ENCODE peak calls at places on chromosomes 5 and 9, in nine cellular contexts. One of them, this sample, is unnamed.

GRCh38 chr5:154174091-154174490 is 16.4 kb upstream of the GALNT10 start:
- DNase-seq in stimulated activated CD8-positive, alpha-beta memory T cell treated with anti-CD3 and anti-CD28 coated beads, Interleukin-2, amount 100 ng/mL, for 1 hour: no peak
- DNase-seq in pancreas: no peak
- DNase-seq in dorsolateral prefrontal cortex: no peak
- DNase-seq in KBM-7: no peak
- DNase-seq in HTR-8/SVneo: no peak
- DNase-seq in C1 segment of cervical spinal cord: no peak
- DNase-seq in activated naive CD8-positive, alpha-beta T cell treated with anti-CD3 and anti-CD28 coated beads, Interleukin-2, amount 10 ng/mL, durations not matched to agents 7 days and 5 days: no peak
- DNase-seq in germinal center: no peak
- DNase-seq in this sample: no peak

GRCh38 chr5:134227259-134227658 is 1.4 kb upstream of the PPP2CA start:
- DNase-seq in stimulated activated CD8-positive, alpha-beta memory T cell treated with anti-CD3 and anti-CD28 coated beads, Interleukin-2, amount 100 ng/mL, for 1 hour: no peak
- DNase-seq in pancreas: peak; percentile 33
- DNase-seq in dorsolateral prefrontal cortex: peak; percentile 43
- DNase-seq in KBM-7: peak; percentile 10
- DNase-seq in HTR-8/SVneo: no peak
- DNase-seq in C1 segment of cervical spinal cord: peak; percentile 90
- DNase-seq in activated naive CD8-positive, alpha-beta T cell treated with anti-CD3 and anti-CD28 coated beads, Interleukin-2, amount 10 ng/mL, durations not matched to agents 7 days and 5 days: no peak
- DNase-seq in germinal center: no peak
- DNase-seq in this sample: no peak

GRCh38 chr5:132747064-132747692 is at the start of gene CCNI2:
- DNase-seq in stimulated activated CD8-positive, alpha-beta memory T cell treated with anti-CD3 and anti-CD28 coated beads, Interleukin-2, amount 100 ng/mL, for 1 hour: peak; percentile 29
- DNase-seq in pancreas: peak; percentile 51
- DNase-seq in dorsolateral prefrontal cortex: no peak
- DNase-seq in KBM-7: no peak
- DNase-seq in HTR-8/SVneo: peak; percentile 23
- DNase-seq in C1 segment of cervical spinal cord: no peak
- DNase-seq in activated naive CD8-positive, alpha-beta T cell treated with anti-CD3 and anti-CD28 coated beads, Interleukin-2, amount 10 ng/mL, durations not matched to agents 7 days and 5 days: peak; percentile 80
- DNase-seq in germinal center: peak; percentile 72
- DNase-seq in this sample: no peak

GRCh38 chr5:132263548-132264261 is 6.2 kb downstream of the PDLIM4 start:
- DNase-seq in stimulated activated CD8-positive, alpha-beta memory T cell treated with anti-CD3 and anti-CD28 coated beads, Interleukin-2, amount 100 ng/mL, for 1 hour: no peak
- DNase-seq in pancreas: no peak
- DNase-seq in dorsolateral prefrontal cortex: no peak
- DNase-seq in KBM-7: no peak
- DNase-seq in HTR-8/SVneo: peak; percentile 79
- DNase-seq in C1 segment of cervical spinal cord: no peak
- DNase-seq in activated naive CD8-positive, alpha-beta T cell treated with anti-CD3 and anti-CD28 coated beads, Interleukin-2, amount 10 ng/mL, durations not matched to agents 7 days and 5 days: no peak
- DNase-seq in germinal center: no peak
- DNase-seq in this sample: no peak

GRCh38 chr9:91037511-91038482 is 236.2 kb downstream of the SYK start:
- DNase-seq in stimulated activated CD8-positive, alpha-beta memory T cell treated with anti-CD3 and anti-CD28 coated beads, Interleukin-2, amount 100 ng/mL, for 1 hour: no peak
- DNase-seq in pancreas: peak; percentile 68
- DNase-seq in dorsolateral prefrontal cortex: no peak
- DNase-seq in KBM-7: no peak
- DNase-seq in HTR-8/SVneo: peak; percentile 45
- DNase-seq in C1 segment of cervical spinal cord: no peak
- DNase-seq in activated naive CD8-positive, alpha-beta T cell treated with anti-CD3 and anti-CD28 coated beads, Interleukin-2, amount 10 ng/mL, durations not matched to agents 7 days and 5 days: no peak
- DNase-seq in germinal center: peak; percentile 40
- DNase-seq in this sample: no peak

GRCh38 chr5:142881727-142882126 is 111.5 kb downstream of the ARHGAP26 start:
- DNase-seq in stimulated activated CD8-positive, alpha-beta memory T cell treated with anti-CD3 and anti-CD28 coated beads, Interleukin-2, amount 100 ng/mL, for 1 hour: no peak
- DNase-seq in pancreas: no peak
- DNase-seq in dorsolateral prefrontal cortex: no peak
- DNase-seq in KBM-7: no peak
- DNase-seq in HTR-8/SVneo: no peak
- DNase-seq in C1 segment of cervical spinal cord: no peak
- DNase-seq in activated naive CD8-positive, alpha-beta T cell treated with anti-CD3 and anti-CD28 coated beads, Interleukin-2, amount 10 ng/mL, durations not matched to agents 7 days and 5 days: no peak
- DNase-seq in germinal center: no peak
- DNase-seq in this sample: no peak

GRCh38 chr9:503331-503730 is 288.7 kb downstream of the DOCK8 start:
- DNase-seq in stimulated activated CD8-positive, alpha-beta memory T cell treated with anti-CD3 and anti-CD28 coated beads, Interleukin-2, amount 100 ng/mL, for 1 hour: no peak
- DNase-seq in pancreas: no peak
- DNase-seq in dorsolateral prefrontal cortex: no peak
- DNase-seq in KBM-7: no peak
- DNase-seq in HTR-8/SVneo: no peak
- DNase-seq in C1 segment of cervical spinal cord: no peak
- DNase-seq in activated naive CD8-positive, alpha-beta T cell treated with anti-CD3 and anti-CD28 coated beads, Interleukin-2, amount 10 ng/mL, durations not matched to agents 7 days and 5 days: no peak
- DNase-seq in germinal center: no peak
- DNase-seq in this sample: no peak

GRCh38 chr5:141877478-141878185 is 578 bp downstream of the PCDH1 start:
- DNase-seq in stimulated activated CD8-positive, alpha-beta memory T cell treated with anti-CD3 and anti-CD28 coated beads, Interleukin-2, amount 100 ng/mL, for 1 hour: no peak
- DNase-seq in pancreas: peak; percentile 57
- DNase-seq in dorsolateral prefrontal cortex: peak; percentile 50
- DNase-seq in KBM-7: peak; percentile 24
- DNase-seq in HTR-8/SVneo: no peak
- DNase-seq in C1 segment of cervical spinal cord: peak; percentile 57
- DNase-seq in activated naive CD8-positive, alpha-beta T cell treated with anti-CD3 and anti-CD28 coated beads, Interleukin-2, amount 10 ng/mL, durations not matched to agents 7 days and 5 days: no peak
- DNase-seq in germinal center: no peak
- DNase-seq in this sample: no peak

GRCh38 chr9:129394920-129395279 is 216.8 kb upstream of the IER5L start:
- DNase-seq in stimulated activated CD8-positive, alpha-beta memory T cell treated with anti-CD3 and anti-CD28 coated beads, Interleukin-2, amount 100 ng/mL, for 1 hour: no peak
- DNase-seq in pancreas: no peak
- DNase-seq in dorsolateral prefrontal cortex: no peak
- DNase-seq in KBM-7: no peak
- DNase-seq in HTR-8/SVneo: no peak
- DNase-seq in C1 segment of cervical spinal cord: no peak
- DNase-seq in activated naive CD8-positive, alpha-beta T cell treated with anti-CD3 and anti-CD28 coated beads, Interleukin-2, amount 10 ng/mL, durations not matched to agents 7 days and 5 days: no peak
- DNase-seq in germinal center: no peak
- DNase-seq in this sample: no peak

GRCh38 chr9:78725565-78725964 is 428.6 kb downstream of the PSAT1 start:
- DNase-seq in stimulated activated CD8-positive, alpha-beta memory T cell treated with anti-CD3 and anti-CD28 coated beads, Interleukin-2, amount 100 ng/mL, for 1 hour: no peak
- DNase-seq in pancreas: no peak
- DNase-seq in dorsolateral prefrontal cortex: no peak
- DNase-seq in KBM-7: no peak
- DNase-seq in HTR-8/SVneo: no peak
- DNase-seq in C1 segment of cervical spinal cord: no peak
- DNase-seq in activated naive CD8-positive, alpha-beta T cell treated with anti-CD3 and anti-CD28 coated beads, Interleukin-2, amount 10 ng/mL, durations not matched to agents 7 days and 5 days: no peak
- DNase-seq in germinal center: no peak
- DNase-seq in this sample: no peak

GRCh38 chr9:134372621-134373267 is 46.5 kb downstream of the RXRA start:
- DNase-seq in stimulated activated CD8-positive, alpha-beta memory T cell treated with anti-CD3 and anti-CD28 coated beads, Interleukin-2, amount 100 ng/mL, for 1 hour: no peak
- DNase-seq in pancreas: no peak
- DNase-seq in dorsolateral prefrontal cortex: no peak
- DNase-seq in KBM-7: no peak
- DNase-seq in HTR-8/SVneo: no peak
- DNase-seq in C1 segment of cervical spinal cord: no peak
- DNase-seq in activated naive CD8-positive, alpha-beta T cell treated with anti-CD3 and anti-CD28 coated beads, Interleukin-2, amount 10 ng/mL, durations not matched to agents 7 days and 5 days: no peak
- DNase-seq in germinal center: no peak
- DNase-seq in this sample: no peak

GRCh38 chr9:134720796-134721195 is 79.2 kb downstream of the COL5A1 start:
- DNase-seq in stimulated activated CD8-positive, alpha-beta memory T cell treated with anti-CD3 and anti-CD28 coated beads, Interleukin-2, amount 100 ng/mL, for 1 hour: no peak
- DNase-seq in pancreas: no peak
- DNase-seq in dorsolateral prefrontal cortex: no peak
- DNase-seq in KBM-7: no peak
- DNase-seq in HTR-8/SVneo: no peak
- DNase-seq in C1 segment of cervical spinal cord: no peak
- DNase-seq in activated naive CD8-positive, alpha-beta T cell treated with anti-CD3 and anti-CD28 coated beads, Interleukin-2, amount 10 ng/mL, durations not matched to agents 7 days and 5 days: no peak
- DNase-seq in germinal center: no peak
- DNase-seq in this sample: no peak

GRCh38 chr5:31124906-31125305 is 68.6 kb upstream of the CDH6 start:
- DNase-seq in stimulated activated CD8-positive, alpha-beta memory T cell treated with anti-CD3 and anti-CD28 coated beads, Interleukin-2, amount 100 ng/mL, for 1 hour: no peak
- DNase-seq in pancreas: no peak
- DNase-seq in dorsolateral prefrontal cortex: no peak
- DNase-seq in KBM-7: no peak
- DNase-seq in HTR-8/SVneo: no peak
- DNase-seq in C1 segment of cervical spinal cord: no peak
- DNase-seq in activated naive CD8-positive, alpha-beta T cell treated with anti-CD3 and anti-CD28 coated beads, Interleukin-2, amount 10 ng/mL, durations not matched to agents 7 days and 5 days: no peak
- DNase-seq in germinal center: no peak
- DNase-seq in this sample: no peak

GRCh38 chr5:143557061-143557818 is 153.8 kb upstream of the NR3C1 start:
- DNase-seq in stimulated activated CD8-positive, alpha-beta memory T cell treated with anti-CD3 and anti-CD28 coated beads, Interleukin-2, amount 100 ng/mL, for 1 hour: no peak
- DNase-seq in pancreas: no peak
- DNase-seq in dorsolateral prefrontal cortex: no peak
- DNase-seq in KBM-7: no peak
- DNase-seq in HTR-8/SVneo: peak; percentile 20
- DNase-seq in C1 segment of cervical spinal cord: no peak
- DNase-seq in activated naive CD8-positive, alpha-beta T cell treated with anti-CD3 and anti-CD28 coated beads, Interleukin-2, amount 10 ng/mL, durations not matched to agents 7 days and 5 days: no peak
- DNase-seq in germinal center: no peak
- DNase-seq in this sample: no peak

GRCh38 chr5:112742424-112742823 is 4.7 kb downstream of the APC start:
- DNase-seq in stimulated activated CD8-positive, alpha-beta memory T cell treated with anti-CD3 and anti-CD28 coated beads, Interleukin-2, amount 100 ng/mL, for 1 hour: no peak
- DNase-seq in pancreas: no peak
- DNase-seq in dorsolateral prefrontal cortex: peak; percentile 56
- DNase-seq in KBM-7: no peak
- DNase-seq in HTR-8/SVneo: no peak
- DNase-seq in C1 segment of cervical spinal cord: peak; percentile 12
- DNase-seq in activated naive CD8-positive, alpha-beta T cell treated with anti-CD3 and anti-CD28 coated beads, Interleukin-2, amount 10 ng/mL, durations not matched to agents 7 days and 5 days: no peak
- DNase-seq in germinal center: no peak
- DNase-seq in this sample: no peak

GRCh38 chr9:132207839-132208615 is 46.2 kb downstream of the NTNG2 start:
- DNase-seq in stimulated activated CD8-positive, alpha-beta memory T cell treated with anti-CD3 and anti-CD28 coated beads, Interleukin-2, amount 100 ng/mL, for 1 hour: no peak
- DNase-seq in pancreas: no peak
- DNase-seq in dorsolateral prefrontal cortex: no peak
- DNase-seq in KBM-7: peak; percentile 12
- DNase-seq in HTR-8/SVneo: no peak
- DNase-seq in C1 segment of cervical spinal cord: no peak
- DNase-seq in activated naive CD8-positive, alpha-beta T cell treated with anti-CD3 and anti-CD28 coated beads, Interleukin-2, amount 10 ng/mL, durations not matched to agents 7 days and 5 days: no peak
- DNase-seq in germinal center: no peak
- DNase-seq in this sample: no peak

GRCh38 chr9:121499177-121499426 is 542 bp downstream of the GGTA1 start:
- DNase-seq in stimulated activated CD8-positive, alpha-beta memory T cell treated with anti-CD3 and anti-CD28 coated beads, Interleukin-2, amount 100 ng/mL, for 1 hour: no peak
- DNase-seq in pancreas: no peak
- DNase-seq in dorsolateral prefrontal cortex: no peak
- DNase-seq in KBM-7: no peak
- DNase-seq in HTR-8/SVneo: no peak
- DNase-seq in C1 segment of cervical spinal cord: no peak
- DNase-seq in activated naive CD8-positive, alpha-beta T cell treated with anti-CD3 and anti-CD28 coated beads, Interleukin-2, amount 10 ng/mL, durations not matched to agents 7 days and 5 days: no peak
- DNase-seq in germinal center: no peak
- DNase-seq in this sample: no peak

GRCh38 chr9:128818839-128819715 is 777 bp downstream of the ENDOG start:
- DNase-seq in stimulated activated CD8-positive, alpha-beta memory T cell treated with anti-CD3 and anti-CD28 coated beads, Interleukin-2, amount 100 ng/mL, for 1 hour: no peak
- DNase-seq in pancreas: peak; percentile 68
- DNase-seq in dorsolateral prefrontal cortex: peak; percentile 20
- DNase-seq in KBM-7: peak; percentile 44
- DNase-seq in HTR-8/SVneo: no peak
- DNase-seq in C1 segment of cervical spinal cord: peak; percentile 51
- DNase-seq in activated naive CD8-positive, alpha-beta T cell treated with anti-CD3 and anti-CD28 coated beads, Interleukin-2, amount 10 ng/mL, durations not matched to agents 7 days and 5 days: peak; percentile 73
- DNase-seq in germinal center: peak; percentile 65
- DNase-seq in this sample: no peak

GRCh38 chr5:139808481-139809330 is 13.1 kb downstream of the PSD2 start:
- DNase-seq in stimulated activated CD8-positive, alpha-beta memory T cell treated with anti-CD3 and anti-CD28 coated beads, Interleukin-2, amount 100 ng/mL, for 1 hour: no peak
- DNase-seq in pancreas: no peak
- DNase-seq in dorsolateral prefrontal cortex: no peak
- DNase-seq in KBM-7: peak; percentile 58
- DNase-seq in HTR-8/SVneo: no peak
- DNase-seq in C1 segment of cervical spinal cord: no peak
- DNase-seq in activated naive CD8-positive, alpha-beta T cell treated with anti-CD3 and anti-CD28 coated beads, Interleukin-2, amount 10 ng/mL, durations not matched to agents 7 days and 5 days: peak; percentile 77
- DNase-seq in germinal center: peak; percentile 57
- DNase-seq in this sample: peak; percentile 14